ENCODE peak calls at places on chromosomes 11 and 22, in eight cellular contexts. U is HCT116, G is suprapubic skin, W is sigmoid colon, J is transverse colon, C is K562, Q is stomach, K is esophagus muscularis mucosa. B is an unnamed sample.

GRCh38 chr11:111603633-111604130 is 1.4 kb downstream of the SIK2 start:
- DNase-seq in J (no peak), C (no peak), W (no peak), U (no peak), K (no peak), Q (no peak), G (no peak), B (no peak)

GRCh38 chr22:20424937-20425587 is 12.6 kb downstream of the SCARF2 start:
- DNase-seq in C (peak), J (no peak), U (no peak), Q (no peak), W (no peak), K (no peak), G (no peak), B (no peak)

GRCh38 chr11:75423721-75424120 is 9.3 kb downstream of the KLHL35 start:
- DNase-seq in K (no peak), G (no peak), Q (no peak), U (no peak), W (no peak), J (no peak), C (no peak), B (no peak)

GRCh38 chr11:9384535-9385287 is at the start of gene IPO7:
- DNase-seq in Q (peak), J (peak), U (peak), K (peak), W (peak), G (peak), C (peak), B (peak)

GRCh38 chr11:79667377-79667776 is 226.5 kb upstream of the TENM4 start:
- DNase-seq in K (no peak), U (no peak), W (no peak), G (no peak), Q (no peak), C (no peak), J (no peak), B (no peak)

GRCh38 chr11:3838504-3838903 is 2.3 kb downstream of the RHOG start:
- DNase-seq in J (no peak), K (no peak), U (no peak), Q (no peak), C (no peak), G (no peak), W (no peak), B (no peak)

GRCh38 chr11:110463153-110463552 is 33.4 kb downstream of the FDX1 start:
- DNase-seq in C (peak), Q (peak), G (no peak), U (no peak), K (no peak), W (no peak), J (peak), B (no peak)

GRCh38 chr11:69138265-69138664 is 17.5 kb upstream of the SMIM38 start:
- DNase-seq in C (no peak), W (no peak), G (no peak), U (peak), Q (peak), K (no peak), J (no peak), B (no peak)

GRCh38 chr11:31825453-31826391 is 14.6 kb upstream of the PAX6 start:
- DNase-seq in W (no peak), G (no peak), Q (no peak), K (peak), J (no peak), U (no peak), C (no peak), B (no peak)

GRCh38 chr11:64372802-64373597 is 14.0 kb downstream of the RPS6KA4 start:
- DNase-seq in U (peak), K (no peak), J (no peak), W (no peak), Q (no peak), C (peak), G (peak), B (no peak)

GRCh38 chr11:95451261-95451660 is 220.3 kb upstream of the SESN3 start:
- DNase-seq in C (no peak), J (no peak), K (no peak), U (no peak), Q (no peak), G (no peak), W (no peak), B (no peak)

GRCh38 chr22:30591191-30591587 is 521 bp downstream of the PES1 start:
- DNase-seq in G (no peak), K (no peak), Q (no peak), W (no peak), C (no peak), J (no peak), U (no peak), B (no peak)

GRCh38 chr11:8360086-8360828 is 96.6 kb upstream of the LMO1 start:
- DNase-seq in C (no peak), U (no peak), W (peak), G (no peak), K (no peak), J (no peak), Q (no peak), B (no peak)

GRCh38 chr11:130156108-130157022 is 3.2 kb upstream of the ST14 start:
- DNase-seq in K (no peak), J (peak), G (no peak), Q (no peak), C (peak), U (no peak), W (no peak), B (no peak)

GRCh38 chr22:42022162-42022847 is 23.7 kb downstream of the WBP2NL start:
- DNase-seq in Q (no peak), G (no peak), C (peak), J (peak), U (no peak), K (no peak), W (no peak), B (no peak)

GRCh38 chr11:65506770-65507485 is 8.1 kb downstream of the MALAT1 start:
- DNase-seq in G (no peak), U (peak), C (no peak), K (no peak), J (peak), W (peak), Q (peak), B (peak)

GRCh38 chr11:59141673-59142460 is 789 bp upstream of the FAM111A start:
- DNase-seq in Q (no peak), J (no peak), C (no peak), K (no peak), U (no peak), W (no peak), G (no peak), B (no peak)

GRCh38 chr11:126637800-126638175 is 282.3 kb downstream of the ST3GAL4 start:
- DNase-seq in J (no peak), C (no peak), K (no peak), U (no peak), W (no peak), Q (no peak), G (no peak), B (no peak)

GRCh38 chr11:44032304-44033085 is 15.3 kb upstream of the ACCSL start:
- DNase-seq in W (no peak), J (peak), K (peak), G (peak), U (no peak), Q (no peak), C (no peak), B (no peak)

GRCh38 chr11:108994887-108995286 is 330.0 kb downstream of the DDX10 start:
- DNase-seq in Q (no peak), G (no peak), K (no peak), U (no peak), W (no peak), C (no peak), J (no peak), B (no peak)

GRCh38 chr11:35163707-35164496 is 24.9 kb downstream of the CD44 start:
- DNase-seq in W (no peak), U (no peak), G (no peak), C (no peak), Q (no peak), J (no peak), K (no peak), B (no peak)

GRCh38 chr11:656426-656825 is 19.4 kb downstream of the DRD4 start:
- DNase-seq in W (no peak), U (no peak), C (no peak), G (no peak), Q (no peak), J (no peak), K (no peak), B (no peak)

GRCh38 chr11:66976048-66976467 is 954 bp downstream of the C11orf86 start:
- DNase-seq in K (no peak), J (no peak), C (peak), G (no peak), W (no peak), Q (no peak), U (no peak), B (no peak)

GRCh38 chr11:121889931-121890330 is 226.1 kb downstream of the BLID start:
- DNase-seq in C (no peak), J (no peak), W (no peak), G (no peak), K (no peak), Q (no peak), U (no peak), B (no peak)

GRCh38 chr22:46030241-46030880 is 53.4 kb upstream of the WNT7B start:
- DNase-seq in G (peak), W (peak), C (no peak), K (no peak), U (no peak), J (no peak), Q (no peak), B (no peak)

GRCh38 chr11:12860827-12861226 is 148.3 kb upstream of the RASSF10 start:
- DNase-seq in Q (no peak), J (no peak), U (no peak), C (no peak), W (no peak), K (no peak), G (no peak), B (no peak)
- H3K27ac ChIP-seq in Q (no peak), J (peak), U (no peak), C (no peak), W (peak), K (no peak), G (no peak), B (no peak)

DNA sequence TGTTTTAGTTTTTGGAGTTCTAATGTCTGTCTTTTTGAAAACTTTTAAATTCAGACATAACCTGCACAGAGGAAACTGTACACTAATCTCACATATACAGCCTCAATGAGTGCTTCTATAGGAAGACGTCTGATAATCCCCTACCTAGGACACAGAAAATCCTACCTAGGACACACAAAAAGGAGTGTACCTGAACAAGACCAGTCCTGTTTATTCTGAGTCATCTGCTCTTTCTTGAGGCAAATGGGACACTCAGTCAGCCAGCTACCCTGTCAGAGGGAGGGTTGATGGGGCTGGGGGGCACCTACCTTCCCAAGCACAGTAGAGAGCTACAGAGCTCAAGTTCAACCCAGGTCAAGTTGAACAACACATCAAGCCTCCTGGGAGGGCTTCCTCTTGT is 346.6 kb upstream of the NCAM1 start:
- DNase-seq in G (no peak), C (no peak), W (no peak), K (peak), Q (no peak), J (no peak), U (no peak), B (no peak)
- TF ChIP-seq POLR2A in G (no peak), C (no peak), W (no peak), K (no peak), Q (no peak), J (no peak), U (no peak), B (no peak)

GRCh38 chr11:102451693-102452460 is 688 bp downstream of the TMEM123 start:
- DNase-seq in K (no peak), J (peak), U (no peak), Q (peak), C (peak), W (peak), G (peak), B (peak)
- TF ChIP-seq POLR2AphosphoS5 in K (peak), J (peak), U (peak), Q (peak), C (no peak), W (peak), G (peak), B (peak)

GRCh38 chr11:6653656-6654055 is 2.0 kb downstream of the DCHS1 start:
- DNase-seq in J (no peak), G (no peak), W (no peak), C (no peak), Q (no peak), K (peak), U (no peak), B (no peak)

GRCh38 chr11:6654281-6655019 is 1.2 kb downstream of the DCHS1 start:
- DNase-seq in K (peak), U (no peak), Q (no peak), W (peak), C (no peak), G (no peak), J (no peak), B (no peak)

GRCh38 chr11:6656581-6656915 is 939 bp upstream of the DCHS1 start:
- DNase-seq in W (no peak), C (no peak), U (no peak), J (no peak), Q (no peak), K (peak), G (no peak), B (no peak)

GRCh38 chr11:6655790-6656580 is at the start of gene DCHS1:
- DNase-seq in U (no peak), C (no peak), K (peak), J (peak), Q (no peak), W (peak), G (no peak), B (no peak)

GRCh38 chr11:6655020-6655789 is 404 bp downstream of the DCHS1 start:
- DNase-seq in C (no peak), U (no peak), K (peak), Q (no peak), J (no peak), W (peak), G (no peak), B (no peak)
- H3K27ac ChIP-seq in C (no peak), U (no peak), K (peak), Q (peak), J (peak), W (peak), G (peak), B (peak)

GRCh38 chr22:44186737-44187136 is 6.0 kb downstream of the PARVG start:
- DNase-seq in U (no peak), J (no peak), Q (no peak), K (no peak), C (no peak), W (peak), G (no peak), B (no peak)

GRCh38 chr22:44184006-44184405 is 3.3 kb downstream of the PARVG start:
- DNase-seq in G (no peak), K (no peak), C (no peak), U (no peak), W (no peak), Q (no peak), J (no peak), B (no peak)

GRCh38 chr22:44187652-44188230 is 7.0 kb downstream of the PARVG start:
- DNase-seq in G (no peak), C (no peak), U (no peak), W (peak), J (no peak), K (no peak), Q (no peak), B (no peak)

GRCh38 chr22:44186121-44186510 is 5.4 kb downstream of the PARVG start:
- DNase-seq in W (peak), C (no peak), U (no peak), J (no peak), K (no peak), Q (no peak), G (no peak), B (no peak)

GRCh38 chr22:44185237-44186120 is 4.8 kb downstream of the PARVG start:
- DNase-seq in U (no peak), K (no peak), Q (no peak), G (no peak), C (no peak), J (no peak), W (peak), B (no peak)
- TF ChIP-seq POLR2A in U (no peak), K (no peak), Q (no peak), G (no peak), C (no peak), J (no peak), W (no peak), B (no peak)

DNA sequence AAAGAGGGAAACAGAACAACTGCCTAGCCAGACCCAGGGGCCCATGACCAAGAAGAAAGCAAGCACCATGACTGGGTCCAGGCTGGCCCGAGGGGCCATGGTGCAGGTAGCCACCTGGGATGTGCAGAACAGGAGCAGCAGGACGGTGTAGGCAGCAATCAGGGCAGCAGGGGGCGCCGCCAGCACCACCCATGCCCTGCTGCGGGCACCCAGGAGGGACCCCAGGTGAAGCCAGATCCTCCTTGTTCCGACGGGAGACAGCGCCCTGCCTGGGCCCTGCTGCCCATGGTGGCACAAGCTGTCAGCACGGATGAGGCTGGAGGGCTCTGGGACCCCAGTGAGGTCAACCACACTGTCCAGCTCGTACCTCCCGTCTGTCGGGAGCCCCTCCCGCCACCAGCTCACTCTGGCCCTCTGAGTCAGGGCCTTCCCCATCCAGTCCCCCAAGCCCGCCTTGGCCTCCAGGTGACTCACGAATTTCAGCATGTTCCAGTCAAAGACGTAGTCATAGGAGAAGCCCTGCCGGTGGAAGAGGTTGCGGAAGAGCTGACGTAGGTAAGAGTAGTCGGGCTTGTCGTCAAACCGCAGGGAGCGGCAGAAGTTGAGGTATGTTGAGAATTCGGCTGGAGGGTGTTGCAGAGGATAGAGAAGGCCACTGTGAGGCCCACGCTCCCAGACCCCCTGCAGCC is 18.8 kb downstream of the CSNK1E start:
- DNase-seq in G (no peak), C (peak), K (no peak), W (no peak), J (no peak), U (peak), Q (no peak), B (no peak)
- TF ChIP-seq POLR2AphosphoS5 in G (no peak), C (no peak), K (no peak), W (no peak), J (no peak), U (peak), Q (no peak), B (no peak)

GRCh38 chr11:73637012-73637411 is 9.4 kb upstream of the PLEKHB1 start:
- DNase-seq in J (no peak), G (no peak), U (no peak), W (no peak), C (no peak), Q (no peak), K (no peak), B (no peak)

GRCh38 chr11:73633999-73634398 is 12.4 kb upstream of the PLEKHB1 start:
- DNase-seq in W (no peak), J (no peak), U (no peak), C (no peak), G (no peak), K (no peak), Q (no peak), B (no peak)

GRCh38 chr11:73632996-73633395 is 13.4 kb upstream of the PLEKHB1 start:
- DNase-seq in Q (no peak), K (no peak), U (no peak), W (no peak), J (no peak), G (no peak), C (no peak), B (no peak)

GRCh38 chr11:73640567-73640966 is 5.8 kb upstream of the PLEKHB1 start:
- DNase-seq in W (no peak), J (no peak), U (no peak), Q (no peak), G (no peak), C (no peak), K (no peak), B (no peak)

DNA sequence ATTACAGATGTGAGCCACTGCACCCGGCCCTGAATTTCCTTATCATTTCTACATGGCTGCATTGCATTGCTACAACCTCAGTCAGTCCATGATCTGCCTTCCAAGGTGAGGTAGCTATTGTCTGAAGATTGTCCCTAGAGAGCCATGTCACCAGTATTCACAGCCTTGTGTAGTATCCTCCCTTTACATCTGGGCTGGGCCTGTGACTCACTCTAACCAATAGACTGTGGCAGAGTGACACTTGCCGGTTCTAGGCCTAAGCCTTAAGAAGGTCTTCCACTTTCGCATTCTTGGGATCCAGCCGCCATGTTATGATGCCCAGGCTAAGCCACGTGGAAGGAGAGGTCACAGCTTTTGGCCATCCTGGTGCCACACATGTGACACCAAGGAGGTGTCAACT is 10.1 kb upstream of the PLEKHB1 start:
- DNase-seq in K (no peak), U (no peak), G (no peak), C (no peak), J (no peak), Q (no peak), W (no peak), B (no peak)
- H3K27ac ChIP-seq in K (no peak), U (no peak), G (no peak), C (no peak), J (no peak), Q (no peak), W (no peak), B (no peak)

GRCh38 chr11:2290351-2290841 is 11.3 kb downstream of the C11orf21 start:
- DNase-seq in C (no peak), U (no peak), J (no peak), W (peak), K (no peak), Q (peak), G (peak), B (no peak)

GRCh38 chr11:2289859-2290258 is 11.9 kb downstream of the C11orf21 start:
- DNase-seq in G (no peak), K (no peak), C (no peak), J (no peak), Q (no peak), U (no peak), W (no peak), B (no peak)

GRCh38 chr11:2289350-2289749 is 12.4 kb downstream of the C11orf21 start:
- DNase-seq in J (no peak), G (no peak), W (no peak), K (no peak), C (no peak), U (no peak), Q (peak), B (no peak)

GRCh38 chr11:2287102-2287501 is 14.6 kb downstream of the C11orf21 start:
- DNase-seq in K (no peak), W (peak), G (no peak), Q (peak), C (no peak), U (no peak), J (no peak), B (no peak)
- TF ChIP-seq POLR2A in K (no peak), W (no peak), G (no peak), Q (no peak), C (no peak), U (no peak), J (no peak), B (no peak)

GRCh38 chr11:70854891-70855556 is 397.4 kb downstream of the SHANK2 start:
- DNase-seq in Q (no peak), W (no peak), C (no peak), U (no peak), G (no peak), J (no peak), K (no peak), B (no peak)

GRCh38 chr11:70861534-70861933 is 390.8 kb downstream of the SHANK2 start:
- DNase-seq in C (no peak), J (no peak), U (no peak), Q (no peak), K (no peak), G (no peak), W (no peak), B (no peak)

GRCh38 chr11:70860855-70861254 is 391.5 kb downstream of the SHANK2 start:
- DNase-seq in K (no peak), U (no peak), J (no peak), Q (no peak), G (no peak), C (no peak), W (no peak), B (no peak)

GRCh38 chr11:70859180-70859579 is 393.2 kb downstream of the SHANK2 start:
- DNase-seq in Q (no peak), C (no peak), G (no peak), U (no peak), J (no peak), W (no peak), K (no peak), B (no peak)

GRCh38 chr11:70857885-70858284 is 394.5 kb downstream of the SHANK2 start:
- DNase-seq in K (no peak), Q (no peak), G (no peak), W (no peak), J (no peak), U (no peak), C (no peak), B (no peak)
- TF ChIP-seq POLR2AphosphoS5 in K (no peak), Q (no peak), G (no peak), W (no peak), J (no peak), U (no peak), C (no peak), B (no peak)